ENCODE peak calls at places on chromosomes 3 and 15, in six cellular contexts. One of them, this sample, is unnamed.

GRCh38 chr3:173397161-173398110 is at the start of gene NLGN1:
- DNase-seq in OCI-LY7: no peak
- DNase-seq in GM23338: peak
- DNase-seq in neuronal stem cell: peak
- DNase-seq in K562: no peak
- DNase-seq in PC-9: peak
- DNase-seq in this sample: peak

GRCh38 chr3:169410430-169410829 is 253.1 kb downstream of the MECOM start:
- DNase-seq in OCI-LY7: no peak
- DNase-seq in GM23338: no peak
- DNase-seq in neuronal stem cell: no peak
- DNase-seq in K562: no peak
- DNase-seq in PC-9: no peak
- DNase-seq in this sample: no peak

GRCh38 chr3:127747751-127748521 is 74.4 kb downstream of the MGLL start:
- DNase-seq in OCI-LY7: no peak
- DNase-seq in GM23338: no peak
- DNase-seq in neuronal stem cell: no peak
- DNase-seq in K562: no peak
- DNase-seq in PC-9: peak
- DNase-seq in this sample: peak

GRCh38 chr15:35309886-35310285 is 224.8 kb upstream of the NANOGP8 start:
- DNase-seq in OCI-LY7: no peak
- DNase-seq in GM23338: no peak
- DNase-seq in neuronal stem cell: no peak
- DNase-seq in K562: no peak
- DNase-seq in PC-9: no peak
- DNase-seq in this sample: no peak

GRCh38 chr3:64291345-64291744 is 66.1 kb upstream of the PRICKLE2 start:
- DNase-seq in OCI-LY7: no peak
- DNase-seq in GM23338: no peak
- DNase-seq in neuronal stem cell: no peak
- DNase-seq in K562: no peak
- DNase-seq in PC-9: peak
- DNase-seq in this sample: peak

GRCh38 chr3:57756022-57756527 is at the start of gene SLMAP:
- DNase-seq in OCI-LY7: peak
- DNase-seq in GM23338: peak
- DNase-seq in neuronal stem cell: peak
- DNase-seq in K562: peak
- DNase-seq in PC-9: peak
- DNase-seq in this sample: peak

GRCh38 chr15:25790003-25790660 is 73.0 kb downstream of the ATP10A start:
- DNase-seq in OCI-LY7: peak
- DNase-seq in GM23338: peak
- DNase-seq in neuronal stem cell: no peak
- DNase-seq in K562: no peak
- DNase-seq in PC-9: no peak
- DNase-seq in this sample: peak

GRCh38 chr3:8903191-8903590 is 60.1 kb downstream of the RAD18 start:
- DNase-seq in OCI-LY7: no peak
- DNase-seq in GM23338: no peak
- DNase-seq in neuronal stem cell: no peak
- DNase-seq in K562: no peak
- DNase-seq in PC-9: no peak
- DNase-seq in this sample: no peak

GRCh38 chr15:89749059-89749458 is 2.0 kb downstream of the MESP1 start:
- DNase-seq in OCI-LY7: no peak
- DNase-seq in GM23338: no peak
- DNase-seq in neuronal stem cell: no peak
- DNase-seq in K562: no peak
- DNase-seq in PC-9: no peak
- DNase-seq in this sample: no peak

GRCh38 chr15:62476163-62476562 is 311.1 kb upstream of the C2CD4B start:
- DNase-seq in OCI-LY7: no peak
- DNase-seq in GM23338: no peak
- DNase-seq in neuronal stem cell: no peak
- DNase-seq in K562: no peak
- DNase-seq in PC-9: no peak
- DNase-seq in this sample: no peak

GRCh38 chr3:3258281-3258680 is 78.8 kb upstream of the CRBN start:
- DNase-seq in OCI-LY7: no peak
- DNase-seq in GM23338: no peak
- DNase-seq in neuronal stem cell: no peak
- DNase-seq in K562: no peak
- DNase-seq in PC-9: no peak
- DNase-seq in this sample: no peak

DNA sequence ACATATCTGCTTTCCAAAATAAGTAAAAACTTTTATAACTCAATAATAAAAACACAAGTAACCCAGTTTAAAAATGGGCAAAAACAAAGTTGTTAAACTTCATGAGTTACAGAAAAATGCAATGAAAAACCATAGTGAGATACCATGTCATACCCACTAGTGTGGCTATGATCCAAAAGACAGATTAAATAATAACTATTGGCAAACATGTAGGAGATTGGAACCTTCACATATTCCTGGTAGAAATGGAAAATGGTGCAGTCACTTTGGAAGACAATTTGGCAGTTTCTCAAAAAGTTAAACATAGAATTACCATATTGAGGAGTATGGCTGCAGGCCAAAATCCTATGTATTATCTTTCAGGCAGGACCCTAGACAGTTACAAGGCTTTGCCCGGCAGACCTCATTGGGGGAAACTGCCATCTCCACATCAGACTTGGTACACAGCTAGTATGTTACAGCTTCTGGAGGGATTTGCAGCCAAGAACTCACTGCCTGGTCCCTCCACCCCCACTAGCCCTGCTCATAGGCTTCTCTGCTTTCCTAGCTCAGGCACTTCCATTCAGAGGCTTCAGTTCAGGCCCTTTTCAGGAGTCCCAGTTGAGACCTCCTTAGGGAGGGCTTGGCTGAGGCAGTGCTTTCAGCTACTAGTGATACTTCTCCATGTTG is 147.8 kb downstream of the NEK10 start:
- DNase-seq in OCI-LY7: no peak
- DNase-seq in GM23338: no peak
- DNase-seq in neuronal stem cell: no peak
- DNase-seq in K562: no peak
- DNase-seq in PC-9: no peak
- DNase-seq in this sample: no peak
- H2AFZ ChIP-seq in OCI-LY7: no peak
- H2AFZ ChIP-seq in GM23338: no peak
- H2AFZ ChIP-seq in neuronal stem cell: no peak
- H2AFZ ChIP-seq in K562: no peak
- H2AFZ ChIP-seq in PC-9: no peak
- H2AFZ ChIP-seq in this sample: no peak

GRCh38 chr3:139307601-139308146 is 36.1 kb upstream of the MRPS22 start:
- DNase-seq in OCI-LY7: no peak
- DNase-seq in GM23338: no peak
- DNase-seq in neuronal stem cell: no peak
- DNase-seq in K562: no peak
- DNase-seq in PC-9: no peak
- DNase-seq in this sample: no peak

GRCh38 chr3:139310474-139310933 is 33.3 kb upstream of the MRPS22 start:
- DNase-seq in OCI-LY7: no peak
- DNase-seq in GM23338: no peak
- DNase-seq in neuronal stem cell: no peak
- DNase-seq in K562: no peak
- DNase-seq in PC-9: peak
- DNase-seq in this sample: no peak

GRCh38 chr3:139308156-139309017 is 35.4 kb upstream of the MRPS22 start:
- DNase-seq in OCI-LY7: no peak
- DNase-seq in GM23338: no peak
- DNase-seq in neuronal stem cell: no peak
- DNase-seq in K562: no peak
- DNase-seq in PC-9: no peak
- DNase-seq in this sample: no peak

GRCh38 chr3:139309880-139310279 is 33.9 kb upstream of the MRPS22 start:
- DNase-seq in OCI-LY7: no peak
- DNase-seq in GM23338: no peak
- DNase-seq in neuronal stem cell: no peak
- DNase-seq in K562: peak
- DNase-seq in PC-9: peak
- DNase-seq in this sample: no peak

GRCh38 chr3:139309046-139309660 is 34.7 kb upstream of the MRPS22 start:
- DNase-seq in OCI-LY7: no peak
- DNase-seq in GM23338: no peak
- DNase-seq in neuronal stem cell: no peak
- DNase-seq in K562: no peak
- DNase-seq in PC-9: no peak
- DNase-seq in this sample: no peak
- H2AFZ ChIP-seq in OCI-LY7: no peak
- H2AFZ ChIP-seq in GM23338: no peak
- H2AFZ ChIP-seq in neuronal stem cell: no peak
- H2AFZ ChIP-seq in K562: peak
- H2AFZ ChIP-seq in PC-9: no peak
- H2AFZ ChIP-seq in this sample: no peak

DNA sequence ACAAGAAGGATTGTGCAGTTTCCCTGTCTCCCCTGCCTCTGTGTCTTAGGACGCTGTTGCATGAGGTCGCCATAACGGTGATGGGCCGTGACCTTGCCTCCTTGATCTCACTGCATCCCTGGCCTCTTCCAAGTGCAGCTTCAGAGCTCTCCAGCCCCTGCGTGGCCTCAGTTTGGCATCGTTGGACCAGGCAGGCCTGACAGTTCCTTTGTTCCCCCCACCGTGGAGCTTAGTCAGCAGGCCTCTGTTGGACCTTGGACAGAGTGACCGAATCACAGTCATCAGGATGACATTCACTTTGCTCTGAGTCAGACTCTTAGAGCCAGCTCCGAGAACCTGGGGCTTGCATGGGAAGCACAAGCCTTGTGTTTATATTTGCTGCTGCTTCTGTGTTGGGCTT is 139.4 kb downstream of the OPA1 start:
- DNase-seq in OCI-LY7: no peak
- DNase-seq in GM23338: no peak
- DNase-seq in neuronal stem cell: no peak
- DNase-seq in K562: no peak
- DNase-seq in PC-9: peak
- DNase-seq in this sample: peak
- H2AFZ ChIP-seq in OCI-LY7: no peak
- H2AFZ ChIP-seq in GM23338: no peak
- H2AFZ ChIP-seq in neuronal stem cell: no peak
- H2AFZ ChIP-seq in K562: peak
- H2AFZ ChIP-seq in PC-9: no peak
- H2AFZ ChIP-seq in this sample: no peak

GRCh38 chr15:37101634-37102314 is 1.4 kb upstream of the MEIS2 start:
- DNase-seq in OCI-LY7: peak
- DNase-seq in GM23338: peak
- DNase-seq in neuronal stem cell: peak
- DNase-seq in K562: peak
- DNase-seq in PC-9: peak
- DNase-seq in this sample: peak

GRCh38 chr15:37098468-37099320 is 1.7 kb downstream of the MEIS2 start:
- DNase-seq in OCI-LY7: peak
- DNase-seq in GM23338: peak
- DNase-seq in neuronal stem cell: peak
- DNase-seq in K562: peak
- DNase-seq in PC-9: peak
- DNase-seq in this sample: peak

GRCh38 chr15:37100109-37100873 is at the start of gene MEIS2:
- DNase-seq in OCI-LY7: peak
- DNase-seq in GM23338: peak
- DNase-seq in neuronal stem cell: peak
- DNase-seq in K562: peak
- DNase-seq in PC-9: peak
- DNase-seq in this sample: peak

GRCh38 chr15:37096878-37097568 is 3.3 kb downstream of the MEIS2 start:
- DNase-seq in OCI-LY7: no peak
- DNase-seq in GM23338: no peak
- DNase-seq in neuronal stem cell: peak
- DNase-seq in K562: no peak
- DNase-seq in PC-9: no peak
- DNase-seq in this sample: peak

DNA sequence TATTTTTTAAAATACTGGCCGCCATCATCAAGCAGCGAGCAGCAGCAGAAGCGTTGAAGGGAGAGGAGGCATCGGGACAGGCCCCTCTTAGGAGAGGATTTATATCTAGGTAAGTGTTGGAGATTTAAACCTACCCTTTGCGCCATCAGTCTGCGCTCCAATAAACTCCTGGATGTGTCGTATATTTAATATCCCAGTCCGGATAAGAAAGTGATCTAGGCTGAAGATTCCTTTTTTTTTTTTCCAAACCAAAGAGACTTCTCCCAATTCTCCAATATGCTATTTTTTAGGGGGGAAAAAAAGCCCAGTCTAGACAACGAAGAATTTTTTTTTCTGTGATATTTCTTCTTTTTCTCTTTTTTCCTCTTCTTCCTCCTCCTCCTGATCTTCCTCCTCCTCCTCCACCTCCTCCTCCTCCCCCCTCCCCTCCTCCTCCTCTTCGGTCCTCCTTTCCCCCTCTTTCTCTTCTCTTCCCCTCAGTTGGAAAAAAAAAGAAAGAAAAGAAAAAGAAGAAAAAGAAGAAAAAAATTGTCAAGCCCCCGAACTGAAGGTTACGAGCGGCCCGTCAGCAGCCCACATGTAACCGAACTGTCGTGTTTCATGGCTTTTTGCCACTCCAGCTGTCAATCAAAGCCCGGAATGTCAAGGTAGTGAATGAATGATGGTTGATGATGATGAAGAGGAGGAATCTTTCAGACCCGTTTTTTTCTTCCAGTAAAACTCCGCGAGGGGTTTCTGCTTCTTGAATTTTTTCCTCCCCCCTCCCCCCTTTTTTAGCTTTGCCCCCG is 834 bp downstream of the MEIS2 start:
- DNase-seq in OCI-LY7: peak
- DNase-seq in GM23338: peak
- DNase-seq in neuronal stem cell: peak
- DNase-seq in K562: peak
- DNase-seq in PC-9: peak
- DNase-seq in this sample: no peak
- H2AFZ ChIP-seq in OCI-LY7: peak
- H2AFZ ChIP-seq in GM23338: no peak
- H2AFZ ChIP-seq in neuronal stem cell: peak
- H2AFZ ChIP-seq in K562: peak
- H2AFZ ChIP-seq in PC-9: peak
- H2AFZ ChIP-seq in this sample: peak

GRCh38 chr3:190326361-190326760 is 4.1 kb upstream of the CLDN1 start:
- DNase-seq in OCI-LY7: no peak
- DNase-seq in GM23338: no peak
- DNase-seq in neuronal stem cell: no peak
- DNase-seq in K562: no peak
- DNase-seq in PC-9: no peak
- DNase-seq in this sample: no peak
- H2AFZ ChIP-seq in OCI-LY7: no peak
- H2AFZ ChIP-seq in GM23338: peak
- H2AFZ ChIP-seq in neuronal stem cell: no peak
- H2AFZ ChIP-seq in K562: no peak
- H2AFZ ChIP-seq in PC-9: no peak
- H2AFZ ChIP-seq in this sample: no peak

GRCh38 chr15:78854973-78855372 is 17.7 kb upstream of the MORF4L1 start:
- DNase-seq in OCI-LY7: no peak
- DNase-seq in GM23338: no peak
- DNase-seq in neuronal stem cell: no peak
- DNase-seq in K562: no peak
- DNase-seq in PC-9: no peak
- DNase-seq in this sample: no peak
- H2AFZ ChIP-seq in OCI-LY7: no peak
- H2AFZ ChIP-seq in GM23338: no peak
- H2AFZ ChIP-seq in neuronal stem cell: no peak
- H2AFZ ChIP-seq in K562: no peak
- H2AFZ ChIP-seq in PC-9: no peak
- H2AFZ ChIP-seq in this sample: no peak

This sample was measured in hepatocyte.